ENCODE peak calls at places on chromosomes 16 and 17, in six cellular contexts. N is stomach, F is sigmoid colon, L is heart right ventricle, V is hepatocyte, J is endodermal cell. Z is an unnamed sample.

GRCh38 chr17:76331083-76331482 is 22.6 kb downstream of the PRPSAP1 start:
- DNase-seq in N (no peak), F (no peak), L (no peak), V (no peak), J (no peak), Z (no peak)

GRCh38 chr16:75402174-75402820 is 31.0 kb downstream of the CFDP1 start:
- DNase-seq in N (no peak), F (no peak), L (no peak), V (peak), J (no peak), Z (no peak)

GRCh38 chr17:29640413-29640812 is 17.7 kb upstream of the CORO6 start:
- DNase-seq in N (no peak), F (no peak), L (no peak), V (no peak), J (no peak), Z (no peak)

GRCh38 chr17:41651625-41652460 is 27.5 kb upstream of the KRT17 start:
- DNase-seq in N (peak), F (peak), L (no peak), V (peak), J (peak), Z (no peak)

GRCh38 chr16:86070971-86071370 is 172.0 kb downstream of the IRF8 start:
- DNase-seq in N (no peak), F (no peak), L (no peak), V (no peak), J (no peak), Z (no peak)

GRCh38 chr16:79217375-79218011 is 383.0 kb downstream of the MAF start:
- DNase-seq in N (no peak), F (no peak), L (no peak), V (no peak), J (no peak), Z (peak)

GRCh38 chr16:81997738-81998137 is 13.5 kb downstream of the SDR42E1 start:
- DNase-seq in N (no peak), F (no peak), L (no peak), V (peak), J (no peak), Z (peak)

GRCh38 chr17:75998327-75998795 is 2.3 kb upstream of the CDK3 start:
- DNase-seq in N (no peak), F (no peak), L (no peak), V (no peak), J (peak), Z (no peak)

GRCh38 chr16:60120586-60120985 is 1386.5 kb upstream of the GOT2 start:
- DNase-seq in N (no peak), F (no peak), L (no peak), V (no peak), J (no peak), Z (no peak)

GRCh38 chr17:4073983-4074830 is 68.6 kb downstream of the ZZEF1 start:
- DNase-seq in N (peak), F (no peak), L (peak), V (no peak), J (no peak), Z (peak)

GRCh38 chr16:14669776-14670175 is 24.3 kb downstream of the PLA2G10 start:
- DNase-seq in N (peak), F (no peak), L (no peak), V (no peak), J (no peak), Z (peak)

GRCh38 chr16:73023752-73024570 is 24.0 kb downstream of the ZFHX3 start:
- DNase-seq in N (no peak), F (peak), L (no peak), V (no peak), J (peak), Z (no peak)

GRCh38 chr16:69017036-69017783 is 88.2 kb upstream of the HAS3 start:
- DNase-seq in N (no peak), F (no peak), L (no peak), V (no peak), J (no peak), Z (no peak)

GRCh38 chr16:90008708-90009145 is 10.5 kb downstream of the DBNDD1 start:
- DNase-seq in N (no peak), F (no peak), L (no peak), V (no peak), J (no peak), Z (no peak)

GRCh38 chr16:87560428-87561199 is 41.7 kb upstream of the JPH3 start:
- DNase-seq in N (peak), F (no peak), L (peak), V (no peak), J (peak), Z (peak)

GRCh38 chr16:2214721-2214970 is at the start of gene PGP:
- DNase-seq in N (no peak), F (no peak), L (no peak), V (no peak), J (no peak), Z (no peak)

GRCh38 chr16:86566601-86566965 is at the start of gene FOXC2:
- DNase-seq in N (peak), F (peak), L (peak), V (peak), J (peak), Z (peak)

GRCh38 chr16:72723781-72724180 is 324.1 kb downstream of the ZFHX3 start:
- DNase-seq in N (no peak), F (no peak), L (no peak), V (no peak), J (no peak), Z (no peak)

GRCh38 chr16:67828651-67829050 is 13.5 kb upstream of the THAP11 start:
- DNase-seq in N (no peak), F (no peak), L (no peak), V (no peak), J (no peak), Z (no peak)

GRCh38 chr17:18968945-18969887 is 17.3 kb downstream of the SLC5A10 start:
- DNase-seq in N (peak), F (no peak), L (no peak), V (peak), J (no peak), Z (no peak)

GRCh38 chr17:36599546-36600250 is 1.7 kb upstream of the MRM1 start:
- DNase-seq in N (no peak), F (no peak), L (no peak), V (no peak), J (peak), Z (no peak)

GRCh38 chr16:83308414-83308813 is 499.4 kb upstream of the HSBP1 start:
- DNase-seq in N (no peak), F (no peak), L (no peak), V (no peak), J (no peak), Z (no peak)

GRCh38 chr17:29390856-29391631 is 881 bp downstream of the TAOK1 start:
- DNase-seq in N (no peak), F (no peak), L (no peak), V (peak), J (peak), Z (peak)

GRCh38 chr16:9306753-9307152 is 215.3 kb downstream of the HAPSTR1 start:
- DNase-seq in N (no peak), F (no peak), L (no peak), V (no peak), J (no peak), Z (no peak)

GRCh38 chr16:31464781-31465260 is 5.5 kb downstream of the ARMC5 start:
- DNase-seq in N (no peak), F (peak), L (no peak), V (no peak), J (no peak), Z (no peak)

GRCh38 chr17:31580331-31581021 is 189.0 kb downstream of the RAB11FIP4 start:
- DNase-seq in N (peak), F (no peak), L (no peak), V (no peak), J (no peak), Z (no peak)

GRCh38 chr16:77581706-77582105 is 140.6 kb upstream of the NUDT7 start:
- DNase-seq in N (no peak), F (no peak), L (no peak), V (no peak), J (no peak), Z (no peak)

GRCh38 chr17:36493956-36494355 is 7.5 kb downstream of the ZNHIT3 start:
- DNase-seq in N (no peak), F (no peak), L (no peak), V (no peak), J (no peak), Z (no peak)

GRCh38 chr16:19006446-19007315 is 22.9 kb downstream of the TMC7 start:
- DNase-seq in N (no peak), F (no peak), L (no peak), V (no peak), J (no peak), Z (no peak)

GRCh38 chr16:53754938-53755910 is 51.3 kb downstream of the FTO start:
- DNase-seq in N (peak), F (peak), L (no peak), V (peak), J (no peak), Z (peak)

GRCh38 chr16:11105038-11105903 is 150.7 kb downstream of the SOCS1 start:
- DNase-seq in N (no peak), F (peak), L (no peak), V (peak), J (no peak), Z (no peak)

GRCh38 chr17:73650147-73650546 is 5.9 kb upstream of the SDK2 start:
- DNase-seq in N (no peak), F (no peak), L (no peak), V (peak), J (peak), Z (no peak)

GRCh38 chr17:75077490-75078096 is 10.2 kb upstream of the SLC16A5 start:
- DNase-seq in N (peak), F (peak), L (peak), V (peak), J (no peak), Z (peak)

GRCh38 chr16:566475-567361 is at the start of gene NHLRC4:
- DNase-seq in N (peak), F (peak), L (peak), V (peak), J (peak), Z (peak)

GRCh38 chr17:32564325-32564724 is 77.5 kb downstream of the CDK5R1 start:
- DNase-seq in N (no peak), F (no peak), L (no peak), V (no peak), J (no peak), Z (no peak)

GRCh38 chr16:80583466-80583865 is 42.7 kb downstream of the DYNLRB2 start:
- DNase-seq in N (no peak), F (no peak), L (no peak), V (no peak), J (no peak), Z (peak)

GRCh38 chr16:71287903-71288302 is 1.3 kb downstream of the CMTR2 start:
- DNase-seq in N (no peak), F (no peak), L (no peak), V (peak), J (no peak), Z (no peak)
- H3K4me3 ChIP-seq in N (peak), F (no peak), L (peak), V (peak), J (peak), Z (peak)

GRCh38 chr16:55021595-55022475 is 91.2 kb downstream of the IRX5 start:
- DNase-seq in N (no peak), F (no peak), L (no peak), V (peak), J (peak), Z (no peak)
- TF ChIP-seq CTCF in N (no peak), F (no peak), L (no peak), V (peak), J (peak), Z (no peak)

GRCh38 chr17:38879878-38880727 is 10.2 kb downstream of the LASP1 start:
- DNase-seq in N (no peak), F (peak), L (peak), V (peak), J (peak), Z (peak)

GRCh38 chr17:38885044-38885727 is 15.3 kb downstream of the LASP1 start:
- DNase-seq in N (no peak), F (no peak), L (no peak), V (peak), J (peak), Z (no peak)

GRCh38 chr17:38883592-38884526 is 14.0 kb downstream of the LASP1 start:
- DNase-seq in N (no peak), F (no peak), L (no peak), V (peak), J (peak), Z (no peak)

GRCh38 chr17:38885728-38886642 is 16.1 kb downstream of the LASP1 start:
- DNase-seq in N (no peak), F (no peak), L (no peak), V (peak), J (peak), Z (no peak)

GRCh38 chr17:38881600-38882191 is 11.8 kb downstream of the LASP1 start:
- DNase-seq in N (peak), F (peak), L (peak), V (peak), J (peak), Z (peak)
- H3K27ac ChIP-seq in N (peak), F (peak), L (no peak), V (peak), J (peak), Z (no peak)

GRCh38 chr17:78976907-78977680 is 2.6 kb downstream of the LGALS3BP start:
- DNase-seq in N (no peak), F (no peak), L (no peak), V (no peak), J (no peak), Z (no peak)
- H3K4me3 ChIP-seq in N (peak), F (no peak), L (peak), V (no peak), J (no peak), Z (no peak)

DNA sequence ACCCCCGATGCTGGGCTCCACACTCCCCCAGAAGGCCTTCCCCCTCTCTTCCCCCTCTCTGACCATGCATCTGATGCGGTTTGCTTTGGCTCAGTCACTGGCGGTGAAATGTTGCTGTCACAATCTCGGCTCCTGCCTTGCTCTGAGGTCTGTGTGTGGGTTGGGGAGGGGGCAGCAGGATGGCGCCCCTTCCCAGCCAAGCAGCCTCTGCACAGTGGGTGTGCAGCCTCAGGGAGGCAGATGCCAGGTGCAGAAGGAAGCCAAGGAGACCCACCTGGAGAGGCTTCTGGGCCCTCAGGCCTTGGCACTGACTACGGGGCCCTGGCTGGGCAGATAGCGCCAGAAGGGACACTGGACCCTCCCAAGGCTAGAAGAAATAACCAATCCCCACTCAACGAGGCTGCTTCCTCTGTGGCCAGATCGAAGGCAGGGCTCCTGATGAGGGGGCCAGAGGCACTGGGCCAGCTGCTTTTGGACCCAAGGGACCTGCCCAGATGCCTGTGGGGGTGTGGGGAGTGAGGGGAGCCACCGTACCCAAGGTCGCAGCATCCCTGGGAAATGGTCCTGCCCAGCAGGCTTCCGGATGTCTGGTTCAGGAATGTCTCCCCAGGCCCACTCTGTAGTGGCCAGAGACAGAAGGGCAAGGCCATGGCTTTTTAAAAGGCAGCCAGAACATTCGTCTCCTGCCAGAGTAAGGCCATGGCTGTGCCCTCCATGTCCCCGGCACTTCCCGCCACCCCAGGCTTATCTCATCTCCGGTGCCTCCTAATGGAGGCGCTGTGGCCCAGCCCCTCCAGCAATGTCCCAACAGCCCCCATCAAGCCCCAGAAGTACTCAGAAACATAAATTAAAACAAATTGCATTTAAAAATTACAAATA is 43.4 kb upstream of the SLC38A10 start:
- DNase-seq in N (no peak), F (peak), L (no peak), V (peak), J (peak), Z (no peak)
- TF ChIP-seq CTCF in N (no peak), F (no peak), L (no peak), V (no peak), J (peak), Z (no peak)

DNA sequence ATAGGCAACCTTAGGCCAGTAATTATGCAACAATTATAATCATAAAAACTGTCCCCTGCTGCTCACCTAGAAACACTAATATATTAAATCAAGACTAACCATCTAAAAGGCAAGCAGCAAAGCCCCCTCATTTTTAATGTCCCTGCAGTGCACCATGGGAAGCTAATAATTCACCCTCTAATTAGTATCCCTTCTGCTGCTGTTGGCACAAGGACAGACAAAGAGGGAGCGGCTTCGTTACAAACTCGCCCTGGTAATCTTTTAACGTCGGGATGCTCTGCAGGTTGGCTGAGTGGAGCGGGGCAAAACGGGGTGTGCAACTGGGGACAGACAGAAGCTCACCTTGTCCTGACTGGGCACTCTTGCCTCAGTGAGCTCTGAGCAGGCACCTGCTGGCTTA is 219.4 kb upstream of the N4BP1 start:
- DNase-seq in N (no peak), F (no peak), L (no peak), V (no peak), J (peak), Z (no peak)
- H3K27ac ChIP-seq in N (no peak), F (no peak), L (no peak), V (no peak), J (no peak), Z (no peak)

Z was measured in adrenal gland.